ENCODE peak calls at places on chromosomes 2 and 18, in six cellular contexts. K, A, G, R, Y and M are unnamed samples.

GRCh38 chr18:60541661-60542060 is 169.1 kb upstream of the MC4R start:
- DNase-seq in K (no peak), A (no peak), G (no peak), R (no peak), Y (no peak), M (no peak)

GRCh38 chr2:127079358-127079920 is 27.5 kb downstream of the BIN1 start:
- DNase-seq in K (no peak), A (no peak), G (no peak), R (no peak), Y (no peak), M (no peak)

GRCh38 chr2:127611076-127611925 is 34.7 kb upstream of the GPR17 start:
- DNase-seq in K (peak; percentile 9), A (peak; percentile 32), G (no peak), R (no peak), Y (no peak), M (no peak)

GRCh38 chr2:20516646-20517341 is 69.9 kb downstream of the RHOB start:
- DNase-seq in K (no peak), A (no peak), G (no peak), R (peak; percentile 81), Y (peak; percentile 75), M (no peak)

GRCh38 chr18:32289480-32290075 is 99.7 kb downstream of the MEP1B start:
- DNase-seq in K (no peak), A (no peak), G (peak; percentile 57), R (peak; percentile 58), Y (peak; percentile 53), M (peak; percentile 59)

GRCh38 chr2:167127135-167127534 is 238.9 kb downstream of the XIRP2 start:
- DNase-seq in K (no peak), A (no peak), G (no peak), R (peak; percentile 4), Y (no peak), M (no peak)

GRCh38 chr2:117980783-117981676 is 32.8 kb downstream of the CCDC93 start:
- DNase-seq in K (no peak), A (no peak), G (no peak), R (no peak), Y (no peak), M (no peak)

GRCh38 chr18:75140296-75140695 is 68.6 kb downstream of the PTGR3 start:
- DNase-seq in K (no peak), A (no peak), G (no peak), R (no peak), Y (no peak), M (no peak)

GRCh38 chr18:70384181-70384790 is 95.4 kb downstream of the SOCS6 start:
- DNase-seq in K (no peak), A (no peak), G (no peak), R (no peak), Y (no peak), M (no peak)

GRCh38 chr2:25851740-25852503 is 26.4 kb downstream of the ASXL2 start:
- DNase-seq in K (peak; percentile 27), A (no peak), G (no peak), R (peak; percentile 79), Y (peak; percentile 72), M (no peak)

GRCh38 chr2:232574674-232575403 is 24.4 kb downstream of the EIF4E2 start:
- DNase-seq in K (no peak), A (no peak), G (no peak), R (no peak), Y (no peak), M (no peak)

GRCh38 chr2:207869784-207870778 is 100.4 kb upstream of the FZD5 start:
- DNase-seq in K (no peak), A (no peak), G (no peak), R (peak; percentile 17), Y (no peak), M (no peak)

GRCh38 chr18:3246636-3247242 is 862 bp upstream of the MYL12A start:
- DNase-seq in K (peak; percentile 50), A (no peak), G (no peak), R (peak; percentile 52), Y (no peak), M (no peak)

GRCh38 chr2:64807417-64807816 is 153.7 kb upstream of the SERTAD2 start:
- DNase-seq in K (no peak), A (no peak), G (no peak), R (peak; percentile 58), Y (peak; percentile 50), M (no peak)

GRCh38 chr2:163779970-163780597 is 44.3 kb upstream of the FIGN start:
- DNase-seq in K (peak; percentile 22), A (no peak), G (no peak), R (no peak), Y (no peak), M (no peak)

GRCh38 chr2:203830294-203831055 is 37.1 kb upstream of the CTLA4 start:
- DNase-seq in K (no peak), A (no peak), G (no peak), R (no peak), Y (no peak), M (no peak)

GRCh38 chr2:74778381-74779371 is 55.3 kb upstream of the HK2 start:
- DNase-seq in K (no peak), A (no peak), G (peak; percentile 56), R (no peak), Y (no peak), M (peak; percentile 72)

GRCh38 chr2:224922142-224922727 is 120.0 kb downstream of the DOCK10 start:
- DNase-seq in K (no peak), A (no peak), G (no peak), R (peak; percentile 73), Y (peak; percentile 53), M (no peak)

GRCh38 chr2:109347626-109348025 is 218.6 kb downstream of the SH3RF3 start:
- DNase-seq in K (no peak), A (peak; percentile 45), G (no peak), R (no peak), Y (peak; percentile 11), M (no peak)

GRCh38 chr18:158128-159036 is at the start of gene USP14:
- DNase-seq in K (peak; percentile 98), A (peak; percentile 99), G (peak; percentile 93), R (peak; percentile 98), Y (peak; percentile 99), M (peak; percentile 97)

GRCh38 chr18:58645398-58645797 is 16.5 kb upstream of the ALPK2 start:
- DNase-seq in K (no peak), A (no peak), G (no peak), R (no peak), Y (no peak), M (no peak)

GRCh38 chr2:100008960-100009359 is 133.4 kb downstream of the AFF3 start:
- DNase-seq in K (no peak), A (no peak), G (no peak), R (no peak), Y (no peak), M (no peak)

GRCh38 chr2:220147186-220147585 is 519.8 kb downstream of the SLC4A3 start:
- DNase-seq in K (no peak), A (no peak), G (no peak), R (no peak), Y (no peak), M (no peak)